ENCODE peak calls at places on chromosomes 5 and 9, in ten cellular contexts. N, W, O, C, V, D, E, Y, K and G are unnamed samples. For H3K4me1 and H3K36me3, the result is how much of the 10 kb centered on the place peaks cover.

GRCh38 chr9:117929873-117930272 is 225.7 kb downstream of the TLR4 start:
- DNase-seq in N (no peak), W (no peak), O (no peak), C (no peak), V (no peak), D (no peak), E (no peak), Y (no peak), K (no peak), G (no peak)

GRCh38 chr5:133959643-133960042 is 8.8 kb downstream of the C5orf15 start:
- DNase-seq in N (no peak), W (no peak), O (no peak), C (no peak), V (no peak), D (no peak), E (no peak), Y (no peak), K (no peak), G (no peak)

GRCh38 chr5:142922223-142922952 is 152.2 kb downstream of the ARHGAP26 start:
- DNase-seq in N (no peak), W (no peak), O (peak), C (no peak), V (no peak), D (no peak), E (no peak), Y (no peak), K (peak), G (no peak)

GRCh38 chr5:151721812-151722391 is 35.2 kb upstream of the SPARC start:
- DNase-seq in N (no peak), W (no peak), O (no peak), C (no peak), V (no peak), D (no peak), E (no peak), Y (no peak), K (no peak), G (no peak)

GRCh38 chr5:160173-160510 is 31.2 kb upstream of the LRRC14B start:
- DNase-seq in N (no peak), W (no peak), O (peak), C (no peak), V (no peak), D (no peak), E (no peak), Y (peak), K (no peak), G (no peak)

GRCh38 chr5:150352531-150353394 is 4.7 kb upstream of the TCOF1 start:
- DNase-seq in N (no peak), W (no peak), O (peak), C (no peak), V (no peak), D (no peak), E (no peak), Y (no peak), K (no peak), G (no peak)

GRCh38 chr5:94793816-94794198 is 175.3 kb downstream of the SLF1 start:
- DNase-seq in N (no peak), W (no peak), O (peak), C (no peak), V (no peak), D (no peak), E (no peak), Y (no peak), K (no peak), G (no peak)

GRCh38 chr9:962023-962422 is 14.4 kb upstream of the DMRT3 start:
- DNase-seq in N (no peak), W (no peak), O (peak), C (no peak), V (no peak), D (no peak), E (no peak), Y (no peak), K (no peak), G (no peak)

GRCh38 chr5:51395245-51395644 is 12.0 kb downstream of the ISL1 start:
- DNase-seq in N (no peak), W (no peak), O (no peak), C (no peak), V (no peak), D (no peak), E (no peak), Y (no peak), K (no peak), G (no peak)

GRCh38 chr9:13266172-13266571 is 13.3 kb downstream of the MPDZ start:
- DNase-seq in N (no peak), W (no peak), O (peak), C (no peak), V (no peak), D (no peak), E (no peak), Y (no peak), K (no peak), G (no peak)

GRCh38 chr5:61886214-61886613 is 419.8 kb upstream of the KIF2A start:
- DNase-seq in N (no peak), W (no peak), O (no peak), C (no peak), V (no peak), D (no peak), E (no peak), Y (no peak), K (no peak), G (no peak)
- H3K4me1 ChIP-seq in N (under half), W (under half), O (under half), C (under half), V (under half), D (under half), E (under half), Y (under half), K (under half), G (under half)

GRCh38 chr9:93461810-93462209 is 8.4 kb upstream of the FAM120AOS start:
- DNase-seq in N (no peak), W (no peak), O (no peak), C (no peak), V (no peak), D (no peak), E (no peak), Y (no peak), K (no peak), G (no peak)
- H3K36me3 ChIP-seq in N (under half), W (under half), O (under half), C (under half), V (under half), D (under half), E (under half), Y (under half), K (under half), G (under half)

DNA sequence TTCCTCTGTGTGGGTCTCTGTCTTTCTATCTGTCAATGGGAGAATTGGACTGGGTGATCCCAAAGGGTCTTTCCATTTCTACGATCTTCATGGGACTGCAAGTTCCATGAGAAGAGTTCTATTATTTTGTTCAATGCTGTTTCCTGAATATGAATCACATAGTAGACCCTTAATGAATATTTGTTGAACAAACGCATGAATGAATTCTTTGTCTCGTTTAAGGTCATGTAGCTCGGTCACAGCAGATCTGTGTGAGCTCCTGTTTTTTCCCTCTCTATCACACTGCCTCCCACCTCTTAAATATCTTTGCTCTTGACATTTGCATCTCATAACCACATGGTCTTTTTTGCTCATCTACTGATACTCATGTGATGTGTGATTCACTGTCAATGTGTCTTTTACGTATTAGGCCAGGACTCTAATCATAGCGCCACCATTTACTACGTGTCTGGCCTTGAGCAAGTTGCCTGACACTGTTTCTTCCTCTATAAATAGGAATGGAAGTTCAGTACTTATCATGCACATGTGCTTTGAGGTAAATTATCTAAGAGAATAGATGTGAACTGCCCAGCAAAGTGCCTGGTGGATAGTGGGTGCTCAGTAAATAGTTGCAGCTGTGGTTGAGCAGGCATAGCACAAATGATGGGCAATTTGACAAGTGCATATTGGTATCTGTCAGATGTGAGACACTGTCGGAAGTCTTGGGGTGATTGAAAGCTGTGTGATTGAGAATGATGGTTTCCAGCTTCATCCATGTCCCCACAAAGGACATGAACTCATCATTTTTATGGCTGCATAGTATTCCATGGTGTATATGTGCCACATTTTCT is 37.5 kb downstream of the PTTG1 start:
- DNase-seq in N (no peak), W (no peak), O (no peak), C (no peak), V (no peak), D (no peak), E (no peak), Y (no peak), K (peak), G (no peak)
- TF ChIP-seq POLR2A in N (no peak), W (no peak), O (no peak), C (no peak), V (no peak), D (no peak), E (no peak), Y (no peak), K (peak), G (no peak)

GRCh38 chr9:134355561-134356278 is 29.5 kb downstream of the RXRA start:
- DNase-seq in N (no peak), W (no peak), O (no peak), C (no peak), V (peak), D (no peak), E (no peak), Y (peak), K (no peak), G (no peak)
- H3K4me1 ChIP-seq in N (under half), W (half or more), O (under half), C (half or more), V (half or more), D (under half), E (half or more), Y (half or more), K (under half), G (half or more)

DNA sequence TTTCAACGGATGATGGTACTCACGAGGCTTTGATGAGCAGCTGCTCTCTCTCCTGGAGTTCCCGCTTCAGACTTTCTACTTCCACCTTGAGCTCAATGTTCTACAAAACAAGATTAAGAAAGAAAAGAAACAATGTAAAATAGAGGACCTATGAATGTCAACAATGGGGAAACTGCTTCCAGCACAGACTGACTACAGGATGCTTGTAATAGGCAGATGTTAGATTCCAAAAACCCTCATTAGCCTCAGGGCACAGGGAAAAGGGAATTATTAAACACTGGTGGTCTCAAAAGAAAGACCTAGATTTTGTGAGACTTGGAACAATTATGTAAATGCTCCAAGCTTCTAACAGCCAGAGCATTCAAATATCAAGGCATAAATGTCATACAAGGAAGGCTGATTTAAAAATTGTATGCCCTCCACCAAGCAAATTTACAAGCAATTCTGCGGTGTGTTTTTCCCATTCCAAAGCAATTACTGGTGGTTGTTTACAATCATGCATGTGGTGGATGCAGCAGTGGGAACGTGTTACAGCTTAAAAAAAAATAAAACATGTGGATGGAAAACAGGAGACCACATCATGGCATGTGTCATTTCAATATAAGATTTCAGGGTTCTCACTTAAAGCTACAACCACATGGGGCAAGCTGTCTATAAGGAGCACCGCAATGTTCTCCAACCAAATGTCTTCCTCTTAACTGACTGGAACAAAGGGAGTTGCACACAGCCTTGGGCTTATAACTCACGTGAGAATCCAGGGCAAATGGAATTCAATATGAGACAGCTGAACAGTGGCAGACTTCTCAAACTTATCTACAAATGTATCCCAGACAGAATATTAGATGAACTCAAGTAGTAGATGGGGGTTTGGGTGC is 34.0 kb downstream of the CDK5RAP2 start:
- DNase-seq in N (no peak), W (no peak), O (no peak), C (no peak), V (no peak), D (no peak), E (no peak), Y (no peak), K (no peak), G (no peak)
- H3K36me3 ChIP-seq in N (under half), W (under half), O (under half), C (under half), V (under half), D (under half), E (under half), Y (under half), K (under half), G (half or more)

GRCh38 chr5:10631597-10631996 is 67.7 kb downstream of the ANKRD33B start:
- DNase-seq in N (no peak), W (no peak), O (no peak), C (no peak), V (no peak), D (no peak), E (no peak), Y (no peak), K (no peak), G (no peak)

GRCh38 chr5:10634056-10634455 is 70.2 kb downstream of the ANKRD33B start:
- DNase-seq in N (no peak), W (no peak), O (no peak), C (no peak), V (no peak), D (no peak), E (no peak), Y (no peak), K (no peak), G (no peak)

GRCh38 chr5:10632110-10632903 is 68.4 kb downstream of the ANKRD33B start:
- DNase-seq in N (peak), W (no peak), O (peak), C (no peak), V (peak), D (no peak), E (no peak), Y (no peak), K (peak), G (no peak)

GRCh38 chr5:10634562-10634961 is 70.7 kb downstream of the ANKRD33B start:
- DNase-seq in N (no peak), W (no peak), O (no peak), C (no peak), V (no peak), D (no peak), E (no peak), Y (no peak), K (no peak), G (no peak)

GRCh38 chr5:10633271-10634049 is 69.6 kb downstream of the ANKRD33B start:
- DNase-seq in N (no peak), W (no peak), O (no peak), C (no peak), V (no peak), D (no peak), E (no peak), Y (no peak), K (no peak), G (no peak)
- TF ChIP-seq POLR2A in N (no peak), W (no peak), O (no peak), C (no peak), V (no peak), D (no peak), E (no peak), Y (no peak), K (peak), G (no peak)

GRCh38 chr5:40680741-40681350 is 1.1 kb downstream of the PTGER4 start:
- DNase-seq in N (no peak), W (no peak), O (no peak), C (no peak), V (peak), D (no peak), E (peak), Y (no peak), K (no peak), G (peak)

GRCh38 chr5:40682431-40683017 is 2.8 kb downstream of the PTGER4 start:
- DNase-seq in N (no peak), W (peak), O (peak), C (no peak), V (no peak), D (no peak), E (no peak), Y (no peak), K (no peak), G (no peak)

GRCh38 chr5:40681351-40682311 is 1.9 kb downstream of the PTGER4 start:
- DNase-seq in N (no peak), W (no peak), O (no peak), C (peak), V (peak), D (peak), E (no peak), Y (peak), K (no peak), G (peak)

GRCh38 chr5:40685191-40685590 is 5.5 kb downstream of the PTGER4 start:
- DNase-seq in N (no peak), W (no peak), O (no peak), C (no peak), V (no peak), D (no peak), E (no peak), Y (no peak), K (no peak), G (no peak)

GRCh38 chr5:40683351-40683750 is 3.6 kb downstream of the PTGER4 start:
- DNase-seq in N (no peak), W (no peak), O (no peak), C (no peak), V (no peak), D (no peak), E (no peak), Y (no peak), K (no peak), G (no peak)
- H3K4me1 ChIP-seq in N (under half), W (under half), O (under half), C (under half), V (half or more), D (under half), E (under half), Y (half or more), K (under half), G (under half)

DNA sequence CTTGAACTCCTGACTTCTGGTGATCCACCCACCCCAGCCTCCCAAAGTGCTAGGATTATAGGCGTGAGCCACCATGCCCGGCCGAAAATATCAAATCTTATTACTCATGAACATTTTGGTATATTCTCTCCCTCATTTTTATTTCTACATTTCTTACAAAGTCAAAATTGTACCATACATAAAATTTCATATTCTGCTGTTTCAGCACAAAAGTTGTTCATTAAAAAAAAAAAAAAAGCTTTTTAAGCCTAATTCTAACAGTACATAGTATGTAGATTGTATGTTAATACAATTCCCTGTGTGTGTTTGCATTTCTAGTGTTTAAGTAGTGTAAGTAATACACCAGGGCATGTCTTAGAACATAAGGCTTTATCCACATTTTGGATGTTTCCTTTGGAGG is 14.9 kb downstream of the BNIP1 start:
- DNase-seq in N (no peak), W (no peak), O (no peak), C (no peak), V (no peak), D (no peak), E (no peak), Y (no peak), K (no peak), G (no peak)
- H3K36me3 ChIP-seq in N (under half), W (under half), O (under half), C (under half), V (under half), D (under half), E (under half), Y (under half), K (under half), G (under half)

GRCh38 chr5:116084891-116085715 is at the start of gene COMMD10:
- DNase-seq in N (peak), W (peak), O (peak), C (peak), V (peak), D (peak), E (peak), Y (peak), K (peak), G (peak)
- TF ChIP-seq POLR2A in N (peak), W (peak), O (peak), C (no peak), V (peak), D (peak), E (peak), Y (peak), K (peak), G (peak)

GRCh38 chr9:107584944-107585343 is 95.4 kb upstream of the KLF4 start:
- DNase-seq in N (no peak), W (no peak), O (no peak), C (no peak), V (no peak), D (no peak), E (no peak), Y (no peak), K (no peak), G (no peak)
- H3K4me1 ChIP-seq in N (under half), W (under half), O (under half), C (under half), V (under half), D (under half), E (under half), Y (under half), K (under half), G (under half)